ENCODE peak calls at places on chromosomes 2 and 18, in four cellular contexts. P is H1, V is OCI-LY7, E is HCT116. Y is an unnamed sample.

GRCh38 chr2:218658671-218659257 is 659 bp downstream of the ZNF142 start:
- DNase-seq in P (no peak), V (peak; percentile 79), E (peak; percentile 66), Y (peak; percentile 19)

GRCh38 chr2:145984541-145984940 is 1464.6 kb upstream of the ZEB2 start:
- DNase-seq in P (no peak), V (no peak), E (peak; percentile 31), Y (peak; percentile 92)

GRCh38 chr2:181977661-181978350 is 7.8 kb upstream of the PPP1R1C start:
- DNase-seq in P (no peak), V (no peak), E (no peak), Y (no peak)

GRCh38 chr18:49135871-49136270 is 185.1 kb upstream of the SMAD7 start:
- DNase-seq in P (no peak), V (no peak), E (no peak), Y (peak; percentile 22)

GRCh38 chr18:48408727-48409590 is at the start of gene ZBTB7C:
- DNase-seq in P (no peak), V (no peak), E (no peak), Y (no peak)

GRCh38 chr2:20049631-20050030 is 1.8 kb downstream of the LAPTM4A start:
- DNase-seq in P (no peak), V (peak; percentile 39), E (no peak), Y (peak; percentile 24)

GRCh38 chr18:48488388-48488850 is 50.4 kb upstream of the CTIF start:
- DNase-seq in P (no peak), V (no peak), E (peak; percentile 41), Y (peak; percentile 95)

GRCh38 chr2:125559186-125559585 is 1096.8 kb upstream of the GYPC start:
- DNase-seq in P (no peak), V (no peak), E (no peak), Y (no peak)

DNA sequence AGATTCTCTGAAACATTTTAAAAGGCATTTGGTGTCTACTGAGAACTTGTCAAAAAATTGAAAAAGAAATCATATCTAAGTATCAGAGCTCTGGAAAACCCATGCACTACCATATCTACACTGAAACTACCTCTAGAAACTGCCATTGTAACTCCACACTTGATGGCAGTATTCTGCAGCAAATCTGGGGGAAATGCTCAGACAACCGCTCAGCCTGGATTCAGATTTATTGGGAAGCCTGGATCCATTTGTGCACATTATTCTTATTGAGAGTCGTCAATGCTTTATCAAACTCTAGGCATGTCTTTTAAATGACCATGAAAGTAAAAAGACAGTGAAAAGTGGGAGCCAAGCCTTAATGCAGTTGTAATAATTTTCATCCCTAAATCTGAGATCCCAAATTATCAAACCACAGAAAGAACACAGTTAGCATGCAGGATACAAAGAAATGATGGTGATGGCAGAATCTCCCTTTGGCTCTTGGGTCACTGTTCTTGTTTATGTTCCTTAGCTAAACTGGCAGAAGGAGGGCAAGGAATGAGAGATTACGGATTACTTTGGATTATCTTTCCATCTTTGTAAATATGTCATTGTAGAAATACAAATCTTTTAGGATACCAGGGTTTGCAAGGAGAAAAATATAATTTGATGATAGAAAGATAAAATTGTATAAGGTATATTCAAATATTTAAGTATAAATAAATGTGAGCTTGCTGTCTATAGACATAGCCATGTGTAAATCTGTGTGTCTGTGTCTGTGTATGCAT is 512.1 kb upstream of the SYT4 start:
- DNase-seq in P (no peak), V (no peak), E (no peak), Y (peak; percentile 7)
- H3K27ac ChIP-seq in P (no peak overlapping the region), V (no peak overlapping the region), E (no peak overlapping the region), Y (no peak overlapping the region)

GRCh38 chr18:57728941-57729511 is 74.1 kb downstream of the ATP8B1 start:
- DNase-seq in P (no peak), V (no peak), E (no peak), Y (no peak)
- H3K4me2 ChIP-seq in P (no peak overlapping the region), V (no peak overlapping the region), E (peak overlapping the region; percentile 68), Y (peak overlapping the region; percentile 72)

DNA sequence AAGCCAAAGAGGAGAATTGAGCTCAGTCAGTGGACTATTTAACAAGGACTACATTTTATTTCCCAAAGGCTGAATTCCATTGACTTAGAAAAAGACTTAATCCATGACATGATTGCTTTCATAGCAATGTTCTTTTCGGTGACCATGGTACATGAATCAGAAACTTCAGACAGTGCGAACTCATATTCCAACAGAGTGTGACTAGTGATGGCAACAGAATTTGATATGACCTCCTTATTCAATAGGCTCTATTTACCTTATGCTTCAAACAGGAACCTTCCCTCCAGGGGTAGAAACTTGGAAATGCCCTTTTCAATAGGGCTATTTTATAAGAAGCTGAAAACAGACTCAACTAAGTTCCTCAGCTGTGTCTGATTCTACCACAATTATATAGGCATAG is 191.9 kb downstream of the RND3 start:
- DNase-seq in P (no peak), V (no peak), E (no peak), Y (no peak)
- H3K27ac ChIP-seq in P (no peak overlapping the region), V (no peak overlapping the region), E (no peak overlapping the region), Y (no peak overlapping the region)

DNA sequence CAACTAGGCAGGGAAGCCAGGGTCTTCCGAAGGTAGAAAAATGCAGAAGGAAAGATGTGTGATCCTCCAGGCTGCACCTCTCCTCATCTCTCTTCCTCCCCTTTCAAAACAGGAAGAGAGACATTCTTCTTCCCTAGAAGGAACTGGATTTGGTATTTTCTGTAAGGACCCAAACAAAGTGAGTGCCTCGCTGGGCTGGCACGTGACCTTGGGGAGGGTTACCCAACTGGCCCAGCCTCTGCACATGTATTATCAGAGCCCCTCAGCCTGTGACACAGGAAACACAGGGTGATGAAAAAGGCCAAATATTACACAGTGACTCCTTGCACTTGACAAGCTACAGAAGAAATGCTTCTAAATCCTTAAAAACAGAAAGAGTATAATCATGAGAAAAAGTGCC is 2.3 kb downstream of the HJURP start:
- DNase-seq in P (no peak), V (no peak), E (no peak), Y (no peak)
- H3K4me2 ChIP-seq in P (peak overlapping the region; percentile 94), V (peak overlapping the region; percentile 76), E (no peak overlapping the region), Y (peak overlapping the region; percentile 93)

DNA sequence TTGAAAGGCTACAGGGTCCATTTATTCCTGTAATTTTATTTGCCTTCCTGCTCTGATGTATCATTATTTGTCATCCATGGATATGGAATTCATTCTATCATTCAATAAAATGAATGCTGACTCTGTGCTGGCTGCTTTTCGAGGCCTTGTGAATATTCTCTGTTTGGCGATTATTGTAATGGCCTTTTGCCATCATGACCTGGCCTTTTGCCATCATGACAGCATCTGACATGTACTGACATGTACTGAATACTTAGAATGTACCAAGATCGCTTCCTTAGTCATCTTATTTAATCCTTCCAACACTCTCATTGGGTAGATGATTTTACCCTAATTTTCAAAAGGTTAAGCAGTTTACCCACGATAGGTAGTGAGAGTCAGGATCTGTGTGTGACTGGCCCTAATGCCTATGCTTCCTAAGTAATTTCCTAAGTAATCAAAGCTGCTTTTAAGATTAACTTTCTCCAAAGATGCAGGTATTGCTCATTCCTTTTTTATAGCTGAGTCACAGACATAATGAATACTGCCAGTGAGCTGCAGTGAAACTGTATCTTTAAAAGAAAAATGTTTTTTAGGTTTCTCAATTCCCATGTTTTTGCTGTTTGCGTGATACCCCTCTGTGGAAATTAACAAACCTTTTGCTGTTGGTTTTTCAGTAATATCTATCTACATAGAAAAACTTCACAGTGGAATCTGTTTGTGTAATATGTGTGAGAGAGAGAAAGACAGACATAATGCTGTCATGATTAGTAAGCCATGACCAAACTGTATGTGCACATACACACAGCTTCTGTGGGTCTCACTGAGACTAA is 127.8 kb downstream of the CERS6 start:
- DNase-seq in P (no peak), V (no peak), E (no peak), Y (peak; percentile 69)
- H3K27ac ChIP-seq in P (no peak overlapping the region), V (no peak overlapping the region), E (peak overlapping the region; percentile 42), Y (peak overlapping the region; percentile 59)